ENCODE peak calls at places on chromosomes 4 and X, in four cellular contexts. J is pancreas, M is sigmoid colon, I is fibroblast of lung. U is an unnamed sample. For H3K27me3, the result is how much of the 10 kb centered on the place peaks cover.

GRCh38 chr4:1749370-1749769 is 28.0 kb downstream of the TACC3 start:
- DNase-seq in I (no peak), M (no peak), J (no peak), U (no peak)

GRCh38 chrX:73270753-73271152 is 56.1 kb upstream of the NAP1L2 start:
- DNase-seq in M (no peak), J (no peak), I (no peak), U (no peak)

GRCh38 chr4:3401436-3402171 is 40.2 kb upstream of the HGFAC start:
- DNase-seq in M (peak), I (peak), J (no peak), U (no peak)

GRCh38 chr4:101597204-101597603 is 193.3 kb upstream of the BANK1 start:
- DNase-seq in I (no peak), M (no peak), J (no peak), U (no peak)

GRCh38 chrX:129791336-129791735 is 11.6 kb downstream of the SASH3 start:
- DNase-seq in J (no peak), M (peak), I (no peak), U (no peak)

GRCh38 chr4:164949448-164950118 is 27.9 kb downstream of the TRIM61 start:
- DNase-seq in J (no peak), I (no peak), M (no peak), U (no peak)

GRCh38 chr4:135371137-135371536 is 1169.5 kb upstream of the PABPC4L start:
- DNase-seq in M (no peak), J (peak), I (no peak), U (no peak)

GRCh38 chr4:73653695-73654106 is 33.5 kb upstream of the RASSF6 start:
- DNase-seq in J (peak), I (peak), M (no peak), U (no peak)

GRCh38 chr4:165965503-165965902 is 92.5 kb downstream of the TLL1 start:
- DNase-seq in I (peak), J (no peak), M (no peak), U (no peak)

GRCh38 chr4:179624768-179625181 is 2182.5 kb upstream of the AGA start:
- DNase-seq in I (peak), J (no peak), M (no peak), U (no peak)

GRCh38 chr4:56078866-56079265 is 130.1 kb downstream of the CEP135 start:
- DNase-seq in I (no peak), J (no peak), M (no peak), U (no peak)

GRCh38 chr4:27986476-27986875 is 1125.8 kb downstream of the STIM2 start:
- DNase-seq in I (no peak), M (no peak), J (no peak), U (no peak)

DNA sequence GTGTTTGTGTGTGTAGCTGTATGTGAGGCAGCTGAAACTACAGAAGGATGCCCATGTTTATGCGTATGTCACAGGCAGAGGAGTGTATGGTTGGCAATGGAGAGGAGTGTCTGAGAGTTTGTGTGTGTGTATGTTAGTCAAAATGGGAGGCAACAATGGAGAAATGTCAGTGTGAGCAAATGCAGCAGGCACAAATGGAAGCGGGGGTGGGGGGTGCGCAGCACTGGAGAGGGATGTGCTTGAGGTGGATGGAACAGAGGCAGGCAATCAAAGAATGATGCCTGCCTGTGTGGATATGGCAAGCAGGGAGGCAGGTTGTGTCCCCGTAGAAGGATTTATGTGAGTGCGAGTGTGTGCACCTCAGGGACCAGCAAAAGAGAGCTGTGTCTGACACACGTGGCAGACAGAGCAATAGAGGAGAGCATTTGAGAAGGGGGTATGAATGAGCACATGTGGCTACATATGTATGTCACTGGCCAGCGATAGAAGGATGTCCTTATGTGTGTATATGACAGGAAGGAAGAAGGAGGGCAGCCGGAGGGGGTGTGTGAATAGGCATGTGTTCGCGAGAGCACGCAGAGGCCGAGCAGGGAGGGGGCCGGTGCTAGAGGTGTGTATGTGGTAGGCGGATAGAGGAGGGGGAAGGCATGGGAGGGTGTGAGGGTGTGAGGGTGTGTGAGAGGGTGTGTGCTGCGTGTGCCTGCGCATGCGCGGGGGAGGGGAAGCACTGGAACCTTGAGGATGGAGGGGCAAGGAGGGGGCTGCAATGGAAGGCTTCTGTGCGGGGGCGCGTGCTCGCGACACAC is 1.1 kb downstream of the PJA1 start:
- DNase-seq in M (no peak), J (peak), I (peak), U (no peak)
- H3K4me3 ChIP-seq in M (peak), J (no peak), I (peak), U (peak)

GRCh38 chr4:54229631-54230478 is 762 bp downstream of the PDGFRA start:
- DNase-seq in M (no peak), J (no peak), I (peak), U (no peak)

GRCh38 chr4:54233128-54233696 is 4.1 kb downstream of the PDGFRA start:
- DNase-seq in M (peak), J (peak), I (peak), U (peak)

GRCh38 chr4:54230479-54231418 is 1.7 kb downstream of the PDGFRA start:
- DNase-seq in J (no peak), M (peak), I (peak), U (peak)

GRCh38 chr4:54232151-54232688 is 3.1 kb downstream of the PDGFRA start:
- DNase-seq in J (no peak), I (peak), M (no peak), U (no peak)

GRCh38 chr4:54231419-54232150 is 2.5 kb downstream of the PDGFRA start:
- DNase-seq in M (peak), I (peak), J (no peak), U (peak)
- H3K27me3 ChIP-seq in M (half or more), I (under half), J (under half), U (under half)

GRCh38 chr4:48343531-48343930 is 2.2 kb downstream of the SLAIN2 start:
- DNase-seq in J (no peak), I (peak), M (no peak), U (no peak)
- H3K4me3 ChIP-seq in J (no peak), I (peak), M (peak), U (no peak)

DNA sequence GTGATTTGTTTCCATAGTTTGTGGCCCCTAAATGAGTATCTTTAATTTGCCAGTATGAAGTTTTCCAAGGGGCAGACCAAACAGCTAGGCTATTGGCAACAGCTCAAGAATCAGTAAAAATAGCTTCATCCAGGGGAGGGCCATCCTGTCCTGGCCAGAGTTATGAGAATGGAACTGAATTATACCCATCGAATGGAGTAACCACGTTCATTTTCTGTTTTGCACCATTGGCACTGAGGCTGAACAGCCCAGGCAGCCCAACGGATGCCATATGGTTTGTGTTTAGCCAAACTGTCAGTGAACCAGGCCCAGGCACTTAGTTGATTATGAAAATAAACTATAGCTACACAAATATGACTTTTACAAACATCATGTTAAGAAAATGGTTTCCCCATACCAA is 17.7 kb upstream of the ASB5 start:
- DNase-seq in J (no peak), M (no peak), I (no peak), U (no peak)
- H3K27me3 ChIP-seq in J (under half), M (under half), I (under half), U (under half)

DNA sequence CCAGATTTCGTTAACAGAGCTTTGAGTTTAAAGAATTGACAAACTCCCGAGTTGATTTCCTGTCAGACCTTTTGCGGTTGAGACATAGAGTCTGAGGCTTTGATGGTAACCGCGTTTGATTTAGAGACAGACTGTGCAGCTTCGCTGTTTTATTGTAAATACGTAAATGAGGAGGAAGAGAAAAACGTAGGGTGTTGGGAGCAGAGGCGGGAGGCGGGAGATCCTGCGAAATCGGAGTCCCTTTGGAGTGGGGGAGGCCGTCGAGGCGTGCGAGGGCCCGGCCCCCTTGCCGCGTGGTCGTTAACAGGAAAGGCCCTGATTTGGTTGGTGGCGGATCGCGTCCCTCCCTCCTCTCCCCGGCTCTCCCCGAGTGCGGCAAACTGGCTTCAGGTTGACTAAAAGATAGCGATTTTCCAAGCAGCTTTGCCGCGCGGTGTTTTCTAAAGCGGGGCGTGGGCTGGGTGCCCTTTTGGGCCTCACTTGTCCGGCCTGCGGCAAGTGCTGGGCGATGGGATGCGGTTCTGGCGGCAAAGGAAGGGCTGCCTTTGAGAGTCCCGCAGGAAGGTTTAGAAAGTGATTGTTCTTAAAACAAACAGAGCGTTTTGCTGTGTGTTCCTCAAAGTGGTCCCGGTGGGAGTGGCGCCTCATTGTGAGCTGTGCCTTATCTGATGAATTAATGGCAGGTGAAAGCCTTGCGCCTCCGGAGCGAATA is 865 bp downstream of the SCML1 start:
- DNase-seq in J (peak), M (peak), I (peak), U (peak)
- H3K4me3 ChIP-seq in J (peak), M (peak), I (peak), U (peak)

GRCh38 chr4:84484274-84484673 is 14.8 kb downstream of the NKX6-1 start:
- DNase-seq in J (no peak), I (no peak), M (no peak), U (no peak)
- H3K27me3 ChIP-seq in J (under half), I (under half), M (under half), U (under half)

GRCh38 chr4:139887378-139887801 is 221.8 kb downstream of the MGST2 start:
- DNase-seq in I (no peak), J (no peak), M (no peak), U (no peak)
- H3K4me3 ChIP-seq in I (peak), J (no peak), M (peak), U (peak)

GRCh38 chrX:41952102-41952501 is 28.7 kb upstream of the CASK start:
- DNase-seq in I (no peak), M (no peak), J (no peak), U (no peak)

GRCh38 chrX:41946973-41947612 is 23.7 kb upstream of the CASK start:
- DNase-seq in I (no peak), J (no peak), M (no peak), U (no peak)

DNA sequence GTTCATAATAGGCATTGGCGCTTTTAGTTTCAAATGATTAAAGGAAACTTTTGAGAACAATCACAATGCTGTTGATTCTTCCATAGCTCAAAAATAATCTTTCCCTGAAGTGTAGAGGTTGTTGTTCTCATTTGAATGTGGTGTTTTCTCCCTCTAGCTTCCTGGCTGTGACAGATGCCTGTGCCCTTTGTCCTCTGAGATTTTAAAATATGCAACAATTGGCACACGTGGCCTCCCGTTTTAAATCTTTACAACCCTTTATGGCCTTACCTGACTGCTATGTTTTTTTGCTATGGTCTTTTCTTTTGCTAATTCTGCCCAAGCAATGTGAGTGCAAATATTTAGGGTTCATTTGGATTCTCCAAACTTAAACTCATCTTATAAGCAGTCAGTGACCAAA is 22.9 kb upstream of the CASK start:
- DNase-seq in M (no peak), J (no peak), I (no peak), U (no peak)
- H3K27me3 ChIP-seq in M (under half), J (under half), I (under half), U (under half)

DNA sequence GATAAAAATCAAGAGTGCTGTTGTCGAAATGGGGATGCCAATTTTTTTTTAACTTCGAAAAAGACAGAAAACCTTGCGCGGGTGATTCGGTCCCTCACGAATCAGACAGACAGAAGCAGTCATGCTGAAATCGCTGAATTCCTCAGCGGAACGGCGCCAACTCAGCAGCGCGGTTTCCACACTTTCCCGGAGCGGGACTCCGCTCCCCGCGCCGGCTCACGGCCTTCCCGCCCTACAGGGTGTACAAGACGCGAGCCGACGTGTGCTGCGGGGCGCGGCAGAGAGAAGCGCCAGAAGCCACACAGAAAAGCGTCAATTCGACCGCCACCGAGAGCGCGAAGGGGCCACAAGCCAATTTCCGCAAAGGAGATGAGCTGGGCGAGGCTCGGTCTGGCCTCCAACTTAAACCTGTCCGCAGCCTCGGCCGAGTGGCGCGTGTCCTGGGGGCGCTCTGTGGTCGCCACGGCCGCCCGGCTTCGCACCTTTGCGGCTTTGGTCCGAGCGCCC is 1.3 kb downstream of the NEXMIF start:
- DNase-seq in J (peak), I (no peak), M (peak), U (peak)
- H3K4me3 ChIP-seq in J (peak), I (no peak), M (peak), U (peak)

DNA sequence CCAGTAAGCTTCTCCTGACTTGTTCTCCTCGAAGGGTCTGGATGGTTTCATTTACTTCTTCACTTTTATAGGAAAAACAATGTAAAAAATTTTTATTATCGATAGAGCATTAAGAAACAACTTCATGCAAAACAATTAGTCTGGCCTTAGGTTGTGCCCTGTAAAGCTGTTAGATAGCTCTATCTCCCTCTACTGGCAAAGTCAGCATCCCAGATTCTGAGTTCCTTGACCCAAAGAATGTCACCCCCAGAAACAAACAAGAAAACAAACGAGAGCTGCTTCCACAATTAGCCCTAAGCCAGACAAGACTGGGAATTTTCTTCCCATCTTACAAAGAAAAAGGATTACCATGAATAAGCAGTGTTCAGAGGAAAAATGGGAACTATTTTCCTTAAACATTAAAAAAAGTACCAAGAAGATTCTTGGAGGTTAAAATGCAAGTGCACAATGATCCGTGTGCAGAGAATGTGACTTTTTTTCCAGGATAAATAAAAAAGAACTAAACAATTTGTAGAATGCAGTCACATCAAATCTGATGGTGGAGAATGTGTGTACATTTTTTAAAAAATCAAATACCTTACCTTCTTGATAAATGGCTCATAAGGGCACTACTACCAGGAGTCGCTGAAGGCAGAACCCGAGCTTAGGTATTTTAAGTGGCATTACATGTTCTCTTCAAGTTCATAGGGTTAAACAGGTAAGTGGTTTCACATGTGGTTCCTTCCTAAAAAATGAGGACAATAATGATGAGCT is 293.2 kb downstream of the FBXO8 start:
- DNase-seq in I (peak), J (no peak), M (no peak), U (peak)
- H3K27me3 ChIP-seq in I (under half), J (under half), M (under half), U (under half)